ENCODE peak calls at places on chromosomes 6 and 20, in four cellular contexts. Q is SK-N-SH, D is HCT116, P is K562. L is an unnamed sample.

GRCh38 chr6:41073968-41074691 is 1.4 kb downstream of the NFYA start:
- DNase-seq in P (no peak), Q (no peak), D (no peak), L (no peak)

GRCh38 chr6:43636312-43636667 is 650 bp downstream of the MAD2L1BP start:
- DNase-seq in Q (no peak), P (no peak), D (no peak), L (no peak)

GRCh38 chr6:7528565-7528964 is 12.9 kb upstream of the DSP start:
- DNase-seq in P (no peak), Q (no peak), D (no peak), L (no peak)

GRCh38 chr6:1624071-1624847 is 14.5 kb downstream of the FOXC1 start:
- DNase-seq in D (no peak), Q (no peak), P (no peak), L (no peak)

GRCh38 chr6:143700684-143701342 is 23.0 kb downstream of the PHACTR2 start:
- DNase-seq in Q (peak; percentile 32), D (no peak), P (no peak), L (no peak)

GRCh38 chr20:3687655-3688054 is 5.8 kb upstream of the ADAM33 start:
- DNase-seq in P (peak; percentile 59), D (peak; percentile 39), Q (no peak), L (peak; percentile 44)

GRCh38 chr6:31660224-31660997 is at the start of gene C6orf47:
- DNase-seq in P (peak; percentile 97), Q (peak; percentile 95), D (peak; percentile 51), L (peak; percentile 79)

GRCh38 chr6:55578537-55579363 is at the start of gene HMGCLL1:
- DNase-seq in Q (peak; percentile 74), P (no peak), D (no peak), L (no peak)

GRCh38 chr6:25022140-25022553 is 86.4 kb upstream of the RIPOR2 start:
- DNase-seq in P (no peak), Q (no peak), D (no peak), L (no peak)

GRCh38 chr6:109507490-109508072 is 24.6 kb upstream of the ZBTB24 start:
- DNase-seq in P (no peak), D (no peak), Q (no peak), L (no peak)

GRCh38 chr6:63644668-63645326 is 9.2 kb downstream of the PHF3 start:
- DNase-seq in Q (no peak), D (no peak), P (no peak), L (no peak)

GRCh38 chr6:152309648-152310047 is 327.5 kb downstream of the SYNE1 start:
- DNase-seq in P (no peak), D (no peak), Q (no peak), L (no peak)

GRCh38 chr20:46758929-46759669 is 49.6 kb downstream of the SLC2A10 start:
- DNase-seq in Q (no peak), D (no peak), P (no peak), L (no peak)

GRCh38 chr6:96075826-96076225 is 60.1 kb downstream of the FUT9 start:
- DNase-seq in P (no peak), Q (no peak), D (no peak), L (no peak)

GRCh38 chr6:157763129-157763893 is 59.7 kb upstream of the SNX9 start:
- DNase-seq in Q (no peak), P (peak; percentile 79), D (peak; percentile 93), L (peak; percentile 88)

GRCh38 chr20:55160996-55161395 is 685.6 kb downstream of the DOK5 start:
- DNase-seq in D (no peak), Q (no peak), P (no peak), L (no peak)

GRCh38 chr6:28758046-28758817 is 165.6 kb downstream of the TRIM27 start:
- DNase-seq in P (peak; percentile 74), D (peak; percentile 86), Q (no peak), L (peak; percentile 80)

GRCh38 chr6:82013561-82014275 is 233.8 kb downstream of the IBTK start:
- DNase-seq in Q (no peak), D (no peak), P (no peak), L (peak; percentile 34)

GRCh38 chr6:129852257-129852858 is 8.8 kb downstream of the TMEM244 start:
- DNase-seq in D (peak; percentile 34), Q (no peak), P (peak; percentile 74), L (peak; percentile 16)

GRCh38 chr6:109800771-109801170 is 109.7 kb downstream of the FIG4 start:
- DNase-seq in D (no peak), Q (no peak), P (no peak), L (no peak)

GRCh38 chr6:46788791-46789190 is 4.4 kb upstream of the MEP1A start:
- DNase-seq in P (no peak), D (no peak), Q (no peak), L (no peak)

GRCh38 chr6:125699591-125699990 is 49.8 kb upstream of the HEY2 start:
- DNase-seq in D (no peak), Q (no peak), P (no peak), L (no peak)

GRCh38 chr6:32973144-32973854 is 4.9 kb downstream of the BRD2 start:
- DNase-seq in Q (no peak), D (no peak), P (no peak), L (peak; percentile 50)

GRCh38 chr20:56802805-56803204 is 173.7 kb downstream of the TFAP2C start:
- DNase-seq in Q (no peak), D (no peak), P (no peak), L (no peak)

GRCh38 chr6:43506667-43507471 is 3.3 kb downstream of the LRRC73 start:
- DNase-seq in Q (peak; percentile 89), P (peak; percentile 83), D (peak; percentile 75), L (peak; percentile 76)

GRCh38 chr6:67450641-67451040 is 1184.4 kb upstream of the ADGRB3 start:
- DNase-seq in P (no peak), Q (no peak), D (no peak), L (no peak)

GRCh38 chr6:31585531-31585930 is 546 bp upstream of the LST1 start:
- DNase-seq in P (peak; percentile 52), D (peak; percentile 26), Q (no peak), L (peak; percentile 50)

GRCh38 chr6:151576658-151577057 is 82.8 kb downstream of the CCDC170 start:
- DNase-seq in Q (no peak), P (no peak), D (no peak), L (no peak)

GRCh38 chr6:68635706-68636513 is 828 bp downstream of the ADGRB3 start:
- DNase-seq in P (peak; percentile 41), Q (peak; percentile 44), D (no peak), L (no peak)

GRCh38 chr6:139325003-139325600 is 33.3 kb upstream of the TXLNB start:
- DNase-seq in D (no peak), Q (no peak), P (no peak), L (no peak)

GRCh38 chr6:14082771-14083170 is 34.8 kb upstream of the CD83 start:
- DNase-seq in P (no peak), Q (no peak), D (no peak), L (no peak)

GRCh38 chr6:71621918-71622519 is 264.3 kb upstream of the RIMS1 start:
- DNase-seq in P (no peak), Q (peak; percentile 12), D (peak; percentile 2), L (peak; percentile 2)

GRCh38 chr6:4820704-4821276 is 44.6 kb downstream of the CDYL start:
- DNase-seq in D (no peak), P (no peak), Q (no peak), L (no peak)

GRCh38 chr6:52511572-52512151 is 65.2 kb downstream of the TRAM2 start:
- DNase-seq in P (peak; percentile 33), D (no peak), Q (no peak), L (no peak)

GRCh38 chr6:52513464-52513863 is 63.4 kb downstream of the TRAM2 start:
- DNase-seq in P (peak; percentile 62), Q (no peak), D (no peak), L (no peak)

GRCh38 chr6:52511163-52511562 is 65.7 kb downstream of the TRAM2 start:
- DNase-seq in P (no peak), Q (no peak), D (no peak), L (no peak)

GRCh38 chr6:52513896-52514295 is 63.0 kb downstream of the TRAM2 start:
- DNase-seq in P (no peak), D (no peak), Q (no peak), L (no peak)

GRCh38 chr6:52512199-52512598 is 64.7 kb downstream of the TRAM2 start:
- DNase-seq in Q (no peak), D (peak; percentile 10), P (peak; percentile 66), L (no peak)
- TF ChIP-seq ELF1 in Q (no peak), D (no peak), P (no peak), L (no peak)

DNA sequence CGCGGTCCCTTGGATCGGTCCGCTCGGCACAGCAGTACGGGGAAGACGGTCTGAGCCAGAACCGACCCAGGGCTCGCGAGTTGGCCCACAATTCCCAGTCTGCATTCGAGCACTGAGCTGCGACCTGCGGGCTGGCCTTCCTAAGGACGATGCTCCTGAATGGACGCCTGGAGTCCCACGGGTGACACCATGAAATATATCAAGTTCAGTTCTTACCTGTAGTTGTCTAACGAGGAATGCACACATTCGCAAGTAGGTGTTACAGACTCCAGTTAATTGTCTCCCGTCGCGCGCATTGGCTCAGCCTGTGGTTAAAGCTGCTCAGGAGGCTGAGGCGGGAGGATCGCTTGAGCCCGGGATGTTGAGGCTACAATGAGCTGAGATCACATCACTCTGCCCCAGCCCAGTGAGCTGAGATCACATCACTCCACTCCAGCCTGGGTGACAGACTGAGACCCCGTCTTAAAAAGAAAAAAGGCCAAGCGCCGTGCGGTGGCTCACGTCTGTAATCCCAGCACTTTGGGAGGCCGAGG is 802 bp downstream of the PEX7 start:
- DNase-seq in Q (no peak), P (no peak), D (no peak), L (no peak)
- TF ChIP-seq ELF1 in Q (no peak), P (no peak), D (no peak), L (no peak)

DNA sequence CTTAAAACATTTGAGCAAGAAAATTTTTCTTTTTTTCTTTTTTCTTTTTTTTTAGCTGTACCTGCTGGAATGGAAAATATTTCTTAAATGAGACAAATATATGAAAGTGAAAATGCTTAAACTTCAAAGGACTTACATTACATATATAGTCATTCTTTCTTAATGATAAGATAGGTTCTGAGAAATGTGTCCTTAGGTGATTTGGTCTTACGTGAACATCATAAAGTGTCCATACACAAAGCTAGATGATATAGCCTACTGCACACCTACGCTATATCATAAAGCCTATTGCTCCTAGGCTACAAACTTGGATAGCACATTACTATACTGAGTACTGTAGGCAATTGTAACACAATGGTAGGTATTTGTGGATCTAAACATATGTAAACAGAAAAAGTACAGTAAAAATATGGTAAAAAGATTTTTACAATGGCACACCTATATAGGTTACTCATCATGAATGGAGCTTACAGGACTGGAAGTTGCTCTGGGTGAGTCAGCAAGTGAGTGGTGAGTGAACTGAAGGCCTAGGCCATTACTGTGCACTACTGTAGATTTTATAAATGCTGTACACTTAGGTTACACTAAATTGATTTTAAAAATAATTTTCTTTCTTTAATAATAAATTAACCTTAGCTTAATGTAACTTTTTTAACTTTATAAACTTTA is 54.6 kb downstream of the RPP21 start:
- DNase-seq in P (no peak), D (no peak), Q (no peak), L (no peak)
- TF ChIP-seq ELF1 in P (no peak), D (no peak), Q (no peak), L (no peak)

DNA sequence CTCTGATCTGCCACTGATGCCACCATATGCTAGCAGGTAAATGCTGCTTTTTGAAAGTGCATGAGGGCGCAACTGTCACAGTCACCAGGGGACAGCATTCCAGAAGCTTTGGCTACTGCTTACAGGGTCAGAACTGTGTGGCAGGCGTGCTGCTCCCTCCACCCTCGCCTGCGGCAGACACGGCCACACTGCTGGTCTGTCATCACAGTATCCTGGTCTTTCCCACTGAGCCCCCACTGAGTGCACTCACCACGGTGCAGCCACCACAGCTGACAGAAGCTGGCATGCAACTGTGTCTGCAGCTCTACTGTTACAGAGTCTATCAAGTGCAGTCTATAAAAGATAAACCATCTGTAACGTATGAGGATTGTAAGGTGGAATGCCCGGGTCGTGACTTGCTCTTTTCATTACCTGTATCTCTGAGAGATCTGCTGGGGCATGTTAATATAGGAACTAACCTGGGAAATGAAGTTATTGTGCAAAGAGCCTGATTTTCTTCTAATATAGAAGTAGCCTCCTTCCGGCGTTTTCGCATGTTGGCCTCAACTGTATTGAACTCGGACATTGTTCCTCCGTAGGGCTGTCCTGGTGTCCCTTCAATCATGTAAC is 24.5 kb downstream of the GCLC start:
- DNase-seq in D (no peak), P (no peak), Q (no peak), L (no peak)
- TF ChIP-seq ELF1 in D (no peak), P (no peak), Q (no peak), L (no peak)